ENCODE peak calls at places on chromosomes 1 and 21, in five cellular contexts. S, P, U, D and O are unnamed samples.

GRCh38 chr21:27622636-27623035 is 655.7 kb upstream of the ADAMTS5 start:
- DNase-seq in P (no peak), S (no peak), D (no peak), U (no peak), O (no peak)

GRCh38 chr1:53125623-53126360 is 16.6 kb downstream of the SLC1A7 start:
- DNase-seq in S (no peak), D (no peak), U (no peak), P (no peak), O (no peak)

GRCh38 chr1:42128984-42129383 is 24.2 kb upstream of the GUCA2B start:
- DNase-seq in D (no peak), P (no peak), S (no peak), U (no peak), O (no peak)

GRCh38 chr1:36339215-36339614 is 15.8 kb upstream of the EVA1B start:
- DNase-seq in P (no peak), S (no peak), D (no peak), U (no peak), O (no peak)

GRCh38 chr1:227729144-227729880 is 5.8 kb downstream of the JMJD4 start:
- DNase-seq in D (no peak), U (no peak), S (no peak), P (no peak), O (no peak)

GRCh38 chr1:176241385-176242015 is 34.4 kb upstream of the COP1 start:
- DNase-seq in D (no peak), U (no peak), S (no peak), P (peak), O (no peak)

GRCh38 chr1:178942285-178943218 is 71.7 kb upstream of the ANGPTL1 start:
- DNase-seq in U (no peak), D (no peak), P (peak), S (no peak), O (no peak)

GRCh38 chr1:216183427-216183826 is 239.8 kb downstream of the USH2A start:
- DNase-seq in D (no peak), U (no peak), S (no peak), P (no peak), O (no peak)

GRCh38 chr1:74485622-74486021 is 26.8 kb downstream of the LRRC53 start:
- DNase-seq in S (no peak), U (no peak), P (no peak), D (no peak), O (no peak)

GRCh38 chr1:101250219-101250618 is 13.4 kb downstream of the S1PR1 start:
- DNase-seq in P (no peak), D (no peak), S (no peak), U (no peak), O (no peak)

GRCh38 chr21:44548922-44549321 is 2.4 kb downstream of the KRTAP10-2 start:
- DNase-seq in D (no peak), U (no peak), S (no peak), P (no peak), O (no peak)